ENCODE peak calls at places on chromosomes 3 and 15, in six cellular contexts. V is CD8-positive, alpha-beta memory T cell; S is GM23248; N is PC-3; O is effector CD4-positive, alpha-beta T cell; R is M059J. E is an unnamed sample.

GRCh38 chr3:45381168-45381852 is 7.1 kb upstream of the LARS2 start:
- DNase-seq in V (no peak), S (peak), N (no peak), O (no peak), R (no peak), E (peak)

GRCh38 chr15:78111788-78112187 is 19.4 kb downstream of the SH2D7 start:
- DNase-seq in V (no peak), S (no peak), N (no peak), O (no peak), R (no peak), E (no peak)

GRCh38 chr3:114582929-114583328 is 289.1 kb downstream of the TIGIT start:
- DNase-seq in V (no peak), S (no peak), N (no peak), O (no peak), R (no peak), E (no peak)

GRCh38 chr15:34588046-34588674 is 4.7 kb upstream of the GOLGA8B start:
- DNase-seq in V (peak), S (peak), N (peak), O (peak), R (peak), E (peak)

GRCh38 chr3:12986986-12987385 is 86.2 kb downstream of the IQSEC1 start:
- DNase-seq in V (no peak), S (no peak), N (no peak), O (no peak), R (no peak), E (no peak)

GRCh38 chr15:99956022-99956775 is 223.0 kb upstream of the LYSMD4 start:
- DNase-seq in V (no peak), S (no peak), N (no peak), O (no peak), R (no peak), E (no peak)

GRCh38 chr15:30985081-30985531 is 6.3 kb downstream of the MTMR10 start:
- DNase-seq in V (no peak), S (peak), N (no peak), O (no peak), R (peak), E (no peak)

GRCh38 chr3:27673701-27674100 is 48.4 kb downstream of the EOMES start:
- DNase-seq in V (no peak), S (no peak), N (no peak), O (no peak), R (peak), E (no peak)

GRCh38 chr3:127307918-127308317 is 20.1 kb upstream of the PRR20G start:
- DNase-seq in V (no peak), S (no peak), N (no peak), O (no peak), R (no peak), E (no peak)

GRCh38 chr3:12994357-12994606 is 78.9 kb downstream of the IQSEC1 start:
- DNase-seq in V (no peak), S (peak), N (peak), O (no peak), R (no peak), E (no peak)

GRCh38 chr3:172355836-172356235 is 92.4 kb downstream of the GHSR start:
- DNase-seq in V (no peak), S (peak), N (peak), O (no peak), R (peak), E (no peak)

GRCh38 chr3:169476289-169476688 is 187.2 kb downstream of the MECOM start:
- DNase-seq in V (no peak), S (no peak), N (no peak), O (no peak), R (no peak), E (no peak)

GRCh38 chr3:122014741-122015140 is 7.3 kb downstream of the ILDR1 start:
- DNase-seq in V (no peak), S (no peak), N (no peak), O (no peak), R (no peak), E (no peak)